ENCODE peak calls at places on chromosomes 7 and 10, in nine cellular contexts. C, X, Q, E, H, J, A, O and Y are unnamed samples.

GRCh38 chr10:4775808-4776207 is 50.2 kb upstream of the AKR1E2 start:
- DNase-seq in Q (peak), C (no peak), O (no peak), E (no peak), H (peak), J (no peak), A (no peak), X (peak), Y (peak)

GRCh38 chr10:113533801-113534200 is 19.1 kb upstream of the HABP2 start:
- DNase-seq in C (no peak), H (no peak), O (peak), A (no peak), X (no peak), Q (no peak), E (no peak), J (no peak), Y (no peak)

GRCh38 chr7:38300175-38300574 is 26.7 kb upstream of the TARP start:
- DNase-seq in H (no peak), A (no peak), C (no peak), Q (no peak), E (no peak), O (no peak), X (no peak), J (no peak), Y (no peak)

GRCh38 chr7:25122373-25122772 is 2.7 kb downstream of the CYCS start:
- DNase-seq in C (no peak), A (no peak), H (no peak), J (no peak), E (no peak), O (peak), X (peak), Q (no peak), Y (peak)

GRCh38 chr7:3107889-3108570 is 64.4 kb upstream of the CARD11 start:
- DNase-seq in C (no peak), A (no peak), X (no peak), E (no peak), J (no peak), H (no peak), O (no peak), Q (no peak), Y (no peak)

GRCh38 chr7:138980575-138981285 is 459 bp downstream of the KIAA1549 start:
- DNase-seq in X (no peak), J (no peak), C (no peak), E (peak), O (peak), Q (no peak), H (no peak), A (no peak), Y (no peak)

GRCh38 chr7:41643616-41644015 is 59.3 kb downstream of the INHBA start:
- DNase-seq in C (no peak), Q (no peak), A (no peak), O (no peak), H (no peak), E (no peak), X (no peak), J (no peak), Y (no peak)

GRCh38 chr10:132962623-132963429 is 20.5 kb upstream of the CFAP46 start:
- DNase-seq in A (no peak), H (no peak), C (no peak), E (peak), Q (no peak), X (no peak), O (no peak), J (peak), Y (peak)

GRCh38 chr7:132752431-132752830 is 176.2 kb upstream of the PLXNA4 start:
- DNase-seq in C (no peak), E (no peak), O (no peak), H (no peak), J (no peak), A (no peak), Q (no peak), X (no peak), Y (no peak)

GRCh38 chr7:139505563-139505962 is 17.9 kb upstream of the CLEC2L start:
- DNase-seq in A (no peak), H (no peak), J (no peak), E (no peak), O (peak), C (peak), X (no peak), Q (no peak), Y (peak)

DNA sequence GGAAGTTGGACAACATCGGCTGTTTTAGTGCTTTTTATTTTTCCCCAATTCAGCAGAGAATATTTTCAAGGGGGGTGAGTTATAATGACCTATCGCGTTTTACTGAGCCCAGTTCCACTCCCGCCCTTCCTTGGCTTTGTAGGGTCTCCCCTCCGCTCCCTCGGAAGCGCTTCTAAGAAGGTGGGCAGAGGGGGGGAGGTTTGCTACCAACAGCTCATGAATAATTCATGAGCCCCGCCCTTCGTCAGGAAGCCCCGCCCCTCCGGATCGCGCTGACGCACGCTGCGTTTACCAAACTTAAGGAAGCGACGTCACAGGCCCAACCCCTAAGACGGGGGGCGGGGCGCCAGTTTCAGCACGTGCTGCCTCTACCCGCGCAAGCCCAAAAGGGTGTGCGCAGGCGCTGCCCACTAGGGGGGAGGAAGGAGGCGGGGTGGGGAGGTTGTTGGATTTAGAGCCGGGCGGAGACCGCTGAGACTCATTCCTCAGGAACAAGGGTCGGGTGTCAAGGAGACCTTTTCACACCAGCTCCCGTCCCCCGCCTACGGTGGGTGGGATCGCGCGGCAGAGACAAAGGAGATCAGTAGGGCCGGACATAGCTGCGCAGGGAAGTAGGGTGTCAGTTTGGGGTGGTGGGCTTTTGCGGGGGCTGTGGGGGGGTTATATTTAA is 529 bp upstream of the MEPCE start:
- DNase-seq in X (peak), Q (peak), A (peak), E (peak), H (peak), C (peak), O (peak), J (peak), Y (peak)
- TF ChIP-seq CTCF in X (peak), Q (no peak), A (peak), E (peak), H (no peak), C (no peak), O (peak), J (no peak), Y (no peak)

GRCh38 chr7:30804078-30804661 is 33.0 kb downstream of the MINDY4 start:
- DNase-seq in Q (no peak), C (no peak), X (peak), J (no peak), E (peak), A (no peak), H (peak), O (no peak), Y (peak)
- H3K4me3 ChIP-seq in Q (no peak), C (no peak), X (no peak), J (no peak), E (no peak), A (no peak), H (no peak), O (no peak), Y (no peak)

GRCh38 chr7:91634485-91635177 is 245.9 kb downstream of the MTERF1 start:
- DNase-seq in X (no peak), C (no peak), Q (no peak), A (no peak), H (no peak), O (no peak), J (no peak), E (no peak), Y (no peak)

GRCh38 chr7:91632948-91633519 is 247.5 kb downstream of the MTERF1 start:
- DNase-seq in A (no peak), E (no peak), H (no peak), X (no peak), C (no peak), Q (no peak), J (no peak), O (no peak), Y (no peak)

GRCh38 chr7:91636728-91637127 is 243.8 kb downstream of the MTERF1 start:
- DNase-seq in H (no peak), O (no peak), A (no peak), C (no peak), E (no peak), J (no peak), Q (no peak), X (no peak), Y (no peak)

GRCh38 chr7:91632234-91632947 is 248.1 kb downstream of the MTERF1 start:
- DNase-seq in J (no peak), H (no peak), A (no peak), E (no peak), O (no peak), X (no peak), C (no peak), Q (no peak), Y (no peak)

GRCh38 chr7:91636129-91636724 is 244.3 kb downstream of the MTERF1 start:
- DNase-seq in X (no peak), E (peak), H (no peak), A (peak), J (no peak), O (peak), Q (no peak), C (peak), Y (peak)
- TF ChIP-seq CTCF in X (peak), E (peak), H (peak), A (peak), J (peak), O (peak), Q (peak), C (peak), Y (peak)

GRCh38 chr7:50562126-50562525 is 3.1 kb downstream of the DDC start:
- DNase-seq in J (no peak), H (no peak), A (no peak), C (no peak), X (no peak), Q (no peak), O (no peak), E (no peak), Y (no peak)
- H3K4me3 ChIP-seq in J (no peak), H (no peak), A (no peak), C (no peak), X (no peak), Q (no peak), O (no peak), E (no peak), Y (no peak)